ENCODE peak calls at places on chromosomes 5 and 9, in four cellular contexts. V is foreskin keratinocyte, N is mesenchymal stem cell, G is cardiac muscle cell. O is an unnamed sample. For H3K4me1, the result is how much of the 10 kb centered on the place peaks cover.

GRCh38 chr5:98928802-98929122 is at the start of gene CHD1:
- DNase-seq in V (peak), N (peak), G (peak), O (peak)

GRCh38 chr9:97906236-97906831 is 16.0 kb downstream of the TRMO start:
- DNase-seq in V (no peak), N (no peak), G (peak), O (no peak)

GRCh38 chr5:14861123-14861757 is 10.3 kb downstream of the ANKH start:
- DNase-seq in G (no peak), N (no peak), V (no peak), O (no peak)

GRCh38 chr5:17118631-17119030 is 98.8 kb upstream of the BASP1 start:
- DNase-seq in G (peak), N (peak), V (peak), O (peak)

GRCh38 chr5:41871866-41872265 is 1.6 kb upstream of the OXCT1 start:
- DNase-seq in G (peak), V (no peak), N (no peak), O (no peak)

GRCh38 chr9:27125030-27125429 is 16.0 kb downstream of the TEK start:
- DNase-seq in V (peak), N (peak), G (peak), O (no peak)

GRCh38 chr5:55363861-55364260 is 56.1 kb downstream of the MTREX start:
- DNase-seq in G (peak), N (no peak), V (no peak), O (no peak)

GRCh38 chr5:40733439-40733838 is 22.3 kb downstream of the TTC33 start:
- DNase-seq in N (no peak), V (no peak), G (no peak), O (no peak)

GRCh38 chr5:89396262-89396975 is 513.4 kb upstream of the MEF2C start:
- DNase-seq in N (peak), V (no peak), G (peak), O (no peak)

GRCh38 chr9:133733074-133733408 is 5.1 kb downstream of the SARDH start:
- DNase-seq in V (no peak), N (no peak), G (no peak), O (no peak)

GRCh38 chr9:78023003-78023741 is 8.4 kb downstream of the GNAQ start:
- DNase-seq in G (peak), V (no peak), N (peak), O (peak)

GRCh38 chr9:88949425-88949824 is 41.8 kb upstream of the S1PR3 start:
- DNase-seq in V (no peak), N (peak), G (peak), O (peak)

GRCh38 chr9:15482146-15482545 is 28.6 kb downstream of the PSIP1 start:
- DNase-seq in G (no peak), N (no peak), V (no peak), O (no peak)

GRCh38 chr9:74078647-74079046 is 418.5 kb upstream of the RORB start:
- DNase-seq in N (peak), G (peak), V (peak), O (peak)

GRCh38 chr9:14908221-14909206 is 1.7 kb downstream of the FREM1 start:
- DNase-seq in V (no peak), N (no peak), G (no peak), O (no peak)

GRCh38 chr9:105307731-105308130 is 63.3 kb downstream of the SLC44A1 start:
- DNase-seq in V (no peak), G (no peak), N (no peak), O (no peak)

DNA sequence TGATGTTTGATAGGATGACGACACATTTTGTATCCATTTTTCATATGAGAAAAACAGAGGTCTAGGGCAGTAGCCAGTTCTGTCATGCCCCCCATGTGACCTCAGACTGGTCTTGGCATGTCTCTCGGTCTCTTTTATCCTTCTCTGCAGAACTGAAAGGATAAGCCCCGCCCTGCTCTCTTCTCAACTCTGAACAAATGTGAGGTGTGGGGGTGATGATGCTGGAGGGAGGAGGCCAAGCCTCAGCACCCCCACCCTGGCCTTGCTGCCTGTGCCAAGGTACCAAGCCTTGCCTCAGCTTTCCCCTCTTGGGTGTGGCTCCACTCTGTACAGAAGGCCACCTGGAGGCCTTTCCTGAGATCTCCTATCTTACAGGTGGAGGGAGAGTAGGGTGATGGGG is 19.5 kb upstream of the CRB2 start:
- DNase-seq in V (no peak), N (no peak), G (no peak), O (no peak)
- H3K4me1 ChIP-seq in V (under half), N (under half), G (under half), O (under half)

GRCh38 chr9:137026384-137026783 is 1.7 kb downstream of the ABCA2 start:
- DNase-seq in G (no peak), V (no peak), N (no peak), O (no peak)

GRCh38 chr9:137028281-137029057 is 432 bp upstream of the ABCA2 start:
- DNase-seq in V (no peak), N (peak), G (peak), O (peak)

GRCh38 chr9:137026828-137027227 is 1.2 kb downstream of the ABCA2 start:
- DNase-seq in G (no peak), N (no peak), V (no peak), O (no peak)

GRCh38 chr9:137028013-137028280 is at the start of gene ABCA2:
- DNase-seq in N (no peak), G (peak), V (no peak), O (no peak)

DNA sequence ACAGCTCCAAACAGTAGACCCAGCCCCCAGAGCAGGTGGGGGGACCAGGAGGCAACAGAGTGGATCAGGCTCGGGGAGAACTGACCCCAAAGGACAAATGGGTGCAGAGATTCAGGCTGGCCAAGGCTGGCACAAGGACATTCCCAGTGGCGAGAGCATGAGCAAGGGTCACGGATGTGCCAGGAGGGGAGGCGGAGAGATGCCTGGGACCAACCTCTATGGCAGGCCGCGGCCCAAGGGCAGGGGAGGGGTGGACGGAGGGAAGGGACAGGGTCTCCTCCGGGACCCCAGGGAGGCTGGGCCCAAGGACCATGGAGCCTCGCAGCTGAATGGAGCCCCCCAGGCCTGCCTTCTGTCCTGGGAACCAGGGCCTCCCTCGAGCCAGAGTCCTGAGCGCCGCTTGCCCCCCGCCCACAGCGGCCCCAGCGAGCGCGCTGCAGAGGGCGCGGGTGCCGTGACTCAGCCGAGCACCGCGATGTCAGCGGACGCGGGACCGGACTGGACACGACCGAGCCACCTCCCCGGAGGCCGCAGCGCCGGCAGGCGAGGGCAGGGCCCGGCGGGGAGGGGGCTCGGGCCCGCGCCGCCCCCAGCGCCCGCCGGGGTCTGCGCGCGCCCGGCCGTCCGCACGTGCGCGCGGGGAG is 546 bp downstream of the ABCA2 start:
- DNase-seq in G (no peak), N (peak), V (no peak), O (no peak)
- H3K4me1 ChIP-seq in G (under half), N (under half), V (under half), O (under half)

GRCh38 chr5:113058269-113058668 is 81.7 kb downstream of the DCP2 start:
- DNase-seq in N (no peak), G (no peak), V (no peak), O (no peak)

GRCh38 chr5:113058706-113059226 is 82.2 kb downstream of the DCP2 start:
- DNase-seq in G (no peak), N (no peak), V (no peak), O (no peak)

GRCh38 chr5:113059232-113059805 is 82.7 kb downstream of the DCP2 start:
- DNase-seq in N (peak), G (peak), V (no peak), O (no peak)

GRCh38 chr5:113056988-113057387 is 80.4 kb downstream of the DCP2 start:
- DNase-seq in G (no peak), N (no peak), V (no peak), O (no peak)

GRCh38 chr5:113057437-113058052 is 80.9 kb downstream of the DCP2 start:
- DNase-seq in V (no peak), G (no peak), N (no peak), O (no peak)
- H3K4me1 ChIP-seq in V (under half), G (under half), N (under half), O (under half)

DNA sequence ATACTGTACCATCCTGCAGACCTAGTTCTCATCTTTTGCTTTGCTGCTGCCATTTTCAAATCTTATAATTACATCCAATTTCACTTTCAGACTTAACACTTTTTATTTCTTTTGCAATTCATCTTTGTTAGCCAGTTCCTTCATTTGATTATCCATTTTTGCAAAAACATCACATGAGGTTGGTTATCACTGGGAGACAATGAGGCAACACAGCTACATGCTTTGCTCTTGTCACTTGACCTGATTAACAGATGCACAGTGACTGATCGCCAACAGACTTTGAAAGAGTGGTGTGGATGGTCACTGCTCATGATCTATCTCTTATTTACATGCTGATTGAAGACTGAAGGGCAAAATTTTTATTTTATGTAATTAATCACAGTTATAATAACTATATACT is 17.0 kb upstream of the RNF20 start:
- DNase-seq in G (no peak), V (no peak), N (no peak), O (no peak)
- H3K4me1 ChIP-seq in G (under half), V (under half), N (under half), O (under half)

GRCh38 chr5:177472460-177473441 is 683 bp downstream of the DBN1 start:
- DNase-seq in G (no peak), V (no peak), N (peak), O (peak)
- H3K4me1 ChIP-seq in G (under half), V (under half), N (half or more), O (under half)

GRCh38 chr9:113148377-113148715 is 2.5 kb upstream of the SLC31A2 start:
- DNase-seq in V (no peak), N (no peak), G (no peak), O (no peak)
- H3K4me1 ChIP-seq in V (under half), N (under half), G (under half), O (under half)

GRCh38 chr5:143318833-143319232 is 84.7 kb downstream of the NR3C1 start:
- DNase-seq in V (no peak), G (no peak), N (no peak), O (no peak)
- H3K4me1 ChIP-seq in V (under half), G (under half), N (under half), O (under half)

DNA sequence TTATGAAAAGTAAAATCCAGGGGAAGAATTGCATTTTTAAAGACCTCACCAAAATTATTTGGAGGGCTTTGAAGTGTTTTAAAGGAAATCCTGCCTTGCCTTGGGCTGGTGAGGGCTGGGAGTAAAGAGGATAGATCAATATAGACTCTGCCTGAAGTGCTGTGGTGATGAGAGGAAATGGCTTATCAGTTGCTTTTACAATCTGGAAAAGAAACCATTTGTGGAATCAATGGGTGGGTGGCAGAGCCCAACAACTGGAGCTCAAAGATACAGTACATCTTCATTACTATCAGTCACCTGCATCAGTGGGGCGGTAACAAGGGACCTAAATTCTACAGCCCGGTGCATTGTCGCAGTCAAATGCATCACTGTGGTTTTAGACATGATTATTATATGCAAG is 41.5 kb upstream of the HMHB1 start:
- DNase-seq in N (no peak), G (no peak), V (no peak), O (no peak)
- H3K4me1 ChIP-seq in N (under half), G (under half), V (under half), O (under half)